ENCODE peak calls at places on chromosomes 4 and X, in nine cellular contexts. One of them, this sample, is unnamed.
A peak's percentile ranks its signal among the peaks of the same experiment; 100 is the strongest.

GRCh38 chr4:82905205-82905604 is 4.7 kb downstream of the THAP9 start:
- DNase-seq in posterior vena cava: no peak
- DNase-seq in NCI-H2081: no peak
- DNase-seq in HCT116: no peak
- DNase-seq in MCF 10A: no peak
- DNase-seq in NCI-H510A: no peak
- DNase-seq in NCI-H526 treated with DMSO at 0.1 percent for 48 hours: no peak
- DNase-seq in stimulated activated CD8-positive, alpha-beta memory T cell treated with anti-CD3 and anti-CD28 coated beads, Interleukin-7, amount 100 ng/mL, for 1 hour: no peak
- DNase-seq in T-helper 22 cell: peak; percentile 4
- DNase-seq in this sample: no peak

GRCh38 chrX:10044021-10044420 is 76.9 kb downstream of the CLDN34 start:
- DNase-seq in HCT116: no peak
- DNase-seq in T-helper 22 cell: no peak
- DNase-seq in NCI-H2081: no peak
- DNase-seq in NCI-H510A: no peak
- DNase-seq in MCF 10A: no peak
- DNase-seq in stimulated activated CD8-positive, alpha-beta memory T cell treated with anti-CD3 and anti-CD28 coated beads, Interleukin-7, amount 100 ng/mL, for 1 hour: no peak
- DNase-seq in NCI-H526 treated with DMSO at 0.1 percent for 48 hours: no peak
- DNase-seq in posterior vena cava: no peak
- DNase-seq in this sample: no peak

GRCh38 chr4:10259976-10260375 is 143.4 kb upstream of the WDR1 start:
- DNase-seq in stimulated activated CD8-positive, alpha-beta memory T cell treated with anti-CD3 and anti-CD28 coated beads, Interleukin-7, amount 100 ng/mL, for 1 hour: no peak
- DNase-seq in NCI-H526 treated with DMSO at 0.1 percent for 48 hours: no peak
- DNase-seq in HCT116: no peak
- DNase-seq in posterior vena cava: no peak
- DNase-seq in NCI-H2081: no peak
- DNase-seq in NCI-H510A: no peak
- DNase-seq in MCF 10A: no peak
- DNase-seq in T-helper 22 cell: no peak
- DNase-seq in this sample: no peak

GRCh38 chr4:158313566-158313965 is 103.3 kb downstream of the TMEM144 start:
- DNase-seq in T-helper 22 cell: no peak
- DNase-seq in MCF 10A: no peak
- DNase-seq in NCI-H510A: no peak
- DNase-seq in stimulated activated CD8-positive, alpha-beta memory T cell treated with anti-CD3 and anti-CD28 coated beads, Interleukin-7, amount 100 ng/mL, for 1 hour: no peak
- DNase-seq in HCT116: no peak
- DNase-seq in posterior vena cava: no peak
- DNase-seq in NCI-H2081: no peak
- DNase-seq in NCI-H526 treated with DMSO at 0.1 percent for 48 hours: no peak
- DNase-seq in this sample: no peak

GRCh38 chr4:14196141-14196540 is 568.6 kb upstream of the BOD1L1 start:
- DNase-seq in NCI-H2081: no peak
- DNase-seq in posterior vena cava: no peak
- DNase-seq in stimulated activated CD8-positive, alpha-beta memory T cell treated with anti-CD3 and anti-CD28 coated beads, Interleukin-7, amount 100 ng/mL, for 1 hour: no peak
- DNase-seq in NCI-H526 treated with DMSO at 0.1 percent for 48 hours: no peak
- DNase-seq in T-helper 22 cell: no peak
- DNase-seq in MCF 10A: peak; percentile 69
- DNase-seq in HCT116: no peak
- DNase-seq in NCI-H510A: no peak
- DNase-seq in this sample: no peak

GRCh38 chr4:179307297-179308136 is 1865.3 kb upstream of the AGA start:
- DNase-seq in NCI-H510A: no peak
- DNase-seq in MCF 10A: peak; percentile 69
- DNase-seq in HCT116: peak; percentile 42
- DNase-seq in NCI-H526 treated with DMSO at 0.1 percent for 48 hours: no peak
- DNase-seq in stimulated activated CD8-positive, alpha-beta memory T cell treated with anti-CD3 and anti-CD28 coated beads, Interleukin-7, amount 100 ng/mL, for 1 hour: no peak
- DNase-seq in posterior vena cava: no peak
- DNase-seq in NCI-H2081: peak; percentile 14
- DNase-seq in T-helper 22 cell: no peak
- DNase-seq in this sample: no peak

GRCh38 chrX:10447577-10448214 is 172.7 kb downstream of the MID1 start:
- DNase-seq in posterior vena cava: no peak
- DNase-seq in stimulated activated CD8-positive, alpha-beta memory T cell treated with anti-CD3 and anti-CD28 coated beads, Interleukin-7, amount 100 ng/mL, for 1 hour: no peak
- DNase-seq in NCI-H526 treated with DMSO at 0.1 percent for 48 hours: no peak
- DNase-seq in MCF 10A: no peak
- DNase-seq in T-helper 22 cell: no peak
- DNase-seq in NCI-H510A: no peak
- DNase-seq in HCT116: no peak
- DNase-seq in NCI-H2081: no peak
- DNase-seq in this sample: no peak

GRCh38 chr4:52983563-52984303 is 121.6 kb downstream of the RASL11B start:
- DNase-seq in posterior vena cava: no peak
- DNase-seq in NCI-H2081: peak; percentile 80
- DNase-seq in stimulated activated CD8-positive, alpha-beta memory T cell treated with anti-CD3 and anti-CD28 coated beads, Interleukin-7, amount 100 ng/mL, for 1 hour: no peak
- DNase-seq in NCI-H526 treated with DMSO at 0.1 percent for 48 hours: peak; percentile 87
- DNase-seq in HCT116: peak; percentile 50
- DNase-seq in T-helper 22 cell: no peak
- DNase-seq in MCF 10A: peak; percentile 77
- DNase-seq in NCI-H510A: peak; percentile 48
- DNase-seq in this sample: no peak

GRCh38 chrX:17792842-17793241 is 55.5 kb downstream of the SCML1 start:
- DNase-seq in stimulated activated CD8-positive, alpha-beta memory T cell treated with anti-CD3 and anti-CD28 coated beads, Interleukin-7, amount 100 ng/mL, for 1 hour: no peak
- DNase-seq in T-helper 22 cell: no peak
- DNase-seq in posterior vena cava: no peak
- DNase-seq in NCI-H526 treated with DMSO at 0.1 percent for 48 hours: no peak
- DNase-seq in HCT116: no peak
- DNase-seq in NCI-H510A: no peak
- DNase-seq in NCI-H2081: no peak
- DNase-seq in MCF 10A: no peak
- DNase-seq in this sample: no peak

GRCh38 chrX:153063315-153063714 is 7.0 kb downstream of the PNMA3 start:
- DNase-seq in stimulated activated CD8-positive, alpha-beta memory T cell treated with anti-CD3 and anti-CD28 coated beads, Interleukin-7, amount 100 ng/mL, for 1 hour: no peak
- DNase-seq in posterior vena cava: no peak
- DNase-seq in NCI-H526 treated with DMSO at 0.1 percent for 48 hours: no peak
- DNase-seq in MCF 10A: no peak
- DNase-seq in T-helper 22 cell: no peak
- DNase-seq in NCI-H2081: no peak
- DNase-seq in NCI-H510A: no peak
- DNase-seq in HCT116: no peak
- DNase-seq in this sample: no peak

GRCh38 chr4:23782778-23783455 is 106.9 kb downstream of the PPARGC1A start:
- DNase-seq in NCI-H526 treated with DMSO at 0.1 percent for 48 hours: no peak
- DNase-seq in MCF 10A: no peak
- DNase-seq in HCT116: no peak
- DNase-seq in posterior vena cava: no peak
- DNase-seq in NCI-H2081: no peak
- DNase-seq in NCI-H510A: no peak
- DNase-seq in stimulated activated CD8-positive, alpha-beta memory T cell treated with anti-CD3 and anti-CD28 coated beads, Interleukin-7, amount 100 ng/mL, for 1 hour: no peak
- DNase-seq in T-helper 22 cell: no peak
- DNase-seq in this sample: no peak

GRCh38 chrX:123731987-123732678 is 719 bp downstream of the THOC2 start:
- DNase-seq in MCF 10A: peak; percentile 15
- DNase-seq in NCI-H510A: peak; percentile 0
- DNase-seq in NCI-H526 treated with DMSO at 0.1 percent for 48 hours: no peak
- DNase-seq in T-helper 22 cell: no peak
- DNase-seq in posterior vena cava: no peak
- DNase-seq in NCI-H2081: no peak
- DNase-seq in stimulated activated CD8-positive, alpha-beta memory T cell treated with anti-CD3 and anti-CD28 coated beads, Interleukin-7, amount 100 ng/mL, for 1 hour: no peak
- DNase-seq in HCT116: no peak
- DNase-seq in this sample: no peak

GRCh38 chr4:161555689-161556660 is 607.8 kb downstream of the FSTL5 start:
- DNase-seq in stimulated activated CD8-positive, alpha-beta memory T cell treated with anti-CD3 and anti-CD28 coated beads, Interleukin-7, amount 100 ng/mL, for 1 hour: no peak
- DNase-seq in HCT116: no peak
- DNase-seq in NCI-H510A: no peak
- DNase-seq in T-helper 22 cell: no peak
- DNase-seq in NCI-H526 treated with DMSO at 0.1 percent for 48 hours: no peak
- DNase-seq in MCF 10A: peak; percentile 61
- DNase-seq in NCI-H2081: no peak
- DNase-seq in posterior vena cava: no peak
- DNase-seq in this sample: no peak

GRCh38 chr4:17670423-17670822 is 56.0 kb downstream of the MED28 start:
- DNase-seq in NCI-H526 treated with DMSO at 0.1 percent for 48 hours: no peak
- DNase-seq in posterior vena cava: no peak
- DNase-seq in stimulated activated CD8-positive, alpha-beta memory T cell treated with anti-CD3 and anti-CD28 coated beads, Interleukin-7, amount 100 ng/mL, for 1 hour: no peak
- DNase-seq in HCT116: no peak
- DNase-seq in T-helper 22 cell: no peak
- DNase-seq in MCF 10A: no peak
- DNase-seq in NCI-H510A: no peak
- DNase-seq in NCI-H2081: no peak
- DNase-seq in this sample: no peak

GRCh38 chrX:1581132-1581531 is 10.3 kb upstream of the AKAP17A start:
- DNase-seq in NCI-H526 treated with DMSO at 0.1 percent for 48 hours: peak; percentile 29
- DNase-seq in posterior vena cava: peak; percentile 18
- DNase-seq in HCT116: no peak
- DNase-seq in T-helper 22 cell: peak; percentile 39
- DNase-seq in MCF 10A: peak; percentile 73
- DNase-seq in NCI-H510A: no peak
- DNase-seq in NCI-H2081: peak; percentile 13
- DNase-seq in stimulated activated CD8-positive, alpha-beta memory T cell treated with anti-CD3 and anti-CD28 coated beads, Interleukin-7, amount 100 ng/mL, for 1 hour: no peak
- DNase-seq in this sample: no peak

GRCh38 chr4:151325320-151326246 is at the start of gene SH3D19:
- DNase-seq in stimulated activated CD8-positive, alpha-beta memory T cell treated with anti-CD3 and anti-CD28 coated beads, Interleukin-7, amount 100 ng/mL, for 1 hour: no peak
- DNase-seq in posterior vena cava: peak; percentile 85
- DNase-seq in MCF 10A: peak; percentile 85
- DNase-seq in NCI-H2081: no peak
- DNase-seq in T-helper 22 cell: no peak
- DNase-seq in NCI-H526 treated with DMSO at 0.1 percent for 48 hours: peak; percentile 76
- DNase-seq in HCT116: peak; percentile 68
- DNase-seq in NCI-H510A: peak; percentile 38
- DNase-seq in this sample: peak; percentile 61

GRCh38 chr4:61994036-61994435 is 793.9 kb downstream of the ADGRL3 start:
- DNase-seq in HCT116: no peak
- DNase-seq in posterior vena cava: no peak
- DNase-seq in MCF 10A: peak; percentile 56
- DNase-seq in T-helper 22 cell: no peak
- DNase-seq in NCI-H526 treated with DMSO at 0.1 percent for 48 hours: no peak
- DNase-seq in NCI-H2081: no peak
- DNase-seq in NCI-H510A: no peak
- DNase-seq in stimulated activated CD8-positive, alpha-beta memory T cell treated with anti-CD3 and anti-CD28 coated beads, Interleukin-7, amount 100 ng/mL, for 1 hour: no peak
- DNase-seq in this sample: no peak

GRCh38 chr4:151744614-151745013 is 16.2 kb downstream of the GATB start:
- DNase-seq in NCI-H2081: no peak
- DNase-seq in HCT116: peak; percentile 79
- DNase-seq in posterior vena cava: no peak
- DNase-seq in stimulated activated CD8-positive, alpha-beta memory T cell treated with anti-CD3 and anti-CD28 coated beads, Interleukin-7, amount 100 ng/mL, for 1 hour: no peak
- DNase-seq in NCI-H526 treated with DMSO at 0.1 percent for 48 hours: no peak
- DNase-seq in T-helper 22 cell: no peak
- DNase-seq in NCI-H510A: no peak
- DNase-seq in MCF 10A: peak; percentile 59
- DNase-seq in this sample: no peak